ENCODE peak calls at places on chromosomes 3 and 15, in seven cellular contexts. P, Q, B, J, L, A and K are unnamed samples.

GRCh38 chr3:23810342-23811116 is 4.8 kb downstream of the UBE2E1 start:
- DNase-seq in P (peak; percentile 49), Q (peak; percentile 36), B (peak; percentile 59), J (peak; percentile 59), L (peak; percentile 29), A (peak; percentile 71), K (peak; percentile 15)

GRCh38 chr3:15428539-15428938 is 1.1 kb downstream of the EAF1 start:
- DNase-seq in P (no peak), Q (peak; percentile 22), B (no peak), J (peak; percentile 17), L (peak; percentile 78), A (no peak), K (no peak)

GRCh38 chr15:99480223-99480810 is 85.5 kb upstream of the MEF2A start:
- DNase-seq in P (no peak), Q (no peak), B (no peak), J (no peak), L (no peak), A (no peak), K (no peak)

GRCh38 chr15:63893866-63894661 is 60.3 kb upstream of the HERC1 start:
- DNase-seq in P (no peak), Q (no peak), B (no peak), J (no peak), L (no peak), A (no peak), K (no peak)

GRCh38 chr15:62173215-62173614 is 8.1 kb upstream of the C2CD4B start:
- DNase-seq in P (no peak), Q (no peak), B (peak; percentile 65), J (no peak), L (peak; percentile 45), A (no peak), K (no peak)

GRCh38 chr3:142896996-142897395 is 8.1 kb upstream of the PCOLCE2 start:
- DNase-seq in P (no peak), Q (no peak), B (no peak), J (no peak), L (peak; percentile 65), A (no peak), K (no peak)

GRCh38 chr3:78258798-78259197 is 1218.9 kb downstream of the ROBO2 start:
- DNase-seq in P (no peak), Q (no peak), B (no peak), J (no peak), L (peak; percentile 48), A (no peak), K (no peak)

GRCh38 chr3:141360888-141361598 is 7.3 kb upstream of the ZBTB38 start:
- DNase-seq in P (peak; percentile 56), Q (no peak), B (no peak), J (no peak), L (peak; percentile 98), A (peak; percentile 86), K (peak; percentile 30)

GRCh38 chr3:116034071-116034470 is 410.8 kb downstream of the GAP43 start:
- DNase-seq in P (no peak), Q (no peak), B (no peak), J (no peak), L (no peak), A (no peak), K (no peak)

GRCh38 chr3:46942079-46942478 is 34.5 kb downstream of the CCDC12 start:
- DNase-seq in P (no peak), Q (no peak), B (peak; percentile 21), J (no peak), L (no peak), A (no peak), K (no peak)

GRCh38 chr3:63967675-63968611 is 55.4 kb downstream of the PSMD6 start:
- DNase-seq in P (peak; percentile 92), Q (peak; percentile 50), B (peak; percentile 36), J (no peak), L (peak; percentile 40), A (no peak), K (no peak)

GRCh38 chr3:167973046-167973445 is 122.7 kb downstream of the GOLIM4 start:
- DNase-seq in P (no peak), Q (no peak), B (no peak), J (no peak), L (no peak), A (no peak), K (no peak)

GRCh38 chr3:65020233-65020632 is 332.4 kb upstream of the ADAMTS9 start:
- DNase-seq in P (no peak), Q (no peak), B (no peak), J (no peak), L (no peak), A (no peak), K (no peak)

GRCh38 chr15:87209891-87210649 is 1046.5 kb downstream of the NTRK3 start:
- DNase-seq in P (no peak), Q (no peak), B (no peak), J (no peak), L (peak; percentile 76), A (no peak), K (no peak)

GRCh38 chr15:89171136-89172072 is 50.0 kb downstream of the RLBP1 start:
- DNase-seq in P (peak; percentile 23), Q (peak; percentile 31), B (peak; percentile 41), J (peak; percentile 58), L (peak; percentile 47), A (peak; percentile 71), K (no peak)

GRCh38 chr15:69225355-69226027 is 65.1 kb downstream of the GLCE start:
- DNase-seq in P (no peak), Q (no peak), B (no peak), J (no peak), L (peak; percentile 16), A (peak; percentile 14), K (no peak)

GRCh38 chr3:50202353-50203112 is 2.5 kb upstream of the SLC38A3 start:
- DNase-seq in P (no peak), Q (no peak), B (no peak), J (no peak), L (no peak), A (no peak), K (no peak)

GRCh38 chr15:39511915-39512260 is 69.0 kb upstream of the THBS1 start:
- DNase-seq in P (no peak), Q (no peak), B (peak; percentile 61), J (no peak), L (peak; percentile 62), A (no peak), K (no peak)

GRCh38 chr3:72663429-72663828 is 184.8 kb downstream of the SHQ1 start:
- DNase-seq in P (no peak), Q (no peak), B (no peak), J (no peak), L (peak; percentile 26), A (no peak), K (no peak)

GRCh38 chr15:92886229-92886628 is 13.9 kb upstream of the CHD2 start:
- DNase-seq in P (no peak), Q (no peak), B (no peak), J (no peak), L (no peak), A (no peak), K (no peak)

GRCh38 chr3:124972457-124972856 is 37.9 kb upstream of the MUC13 start:
- DNase-seq in P (no peak), Q (no peak), B (no peak), J (no peak), L (no peak), A (no peak), K (no peak)